ENCODE peak calls at places on chromosomes 16 and 17, in seven cellular contexts. F is lung, Z is heart right ventricle, G is fibroblast of the aortic adventitia, H is adrenal gland, N is choroid plexus epithelial cell, L is A549. U is an unnamed sample.

GRCh38 chr17:79272666-79273219 is 198.1 kb downstream of the ENGASE start:
- DNase-seq in N (peak), L (peak), H (no peak), F (no peak), G (no peak), Z (no peak), U (peak)

GRCh38 chr17:74017461-74017860 is 186.0 kb upstream of the RPL38 start:
- DNase-seq in L (no peak), G (no peak), F (no peak), Z (no peak), H (no peak), N (no peak), U (no peak)

GRCh38 chr16:66728117-66728787 is 23.2 kb downstream of the DYNC1LI2 start:
- DNase-seq in F (peak), N (peak), H (peak), G (peak), L (peak), Z (peak), U (peak)

GRCh38 chr17:62741290-62741689 is 66.8 kb downstream of the MARCHF10 start:
- DNase-seq in L (no peak), F (no peak), Z (no peak), G (no peak), N (no peak), H (no peak), U (no peak)

GRCh38 chr16:24357511-24357910 is 101.4 kb downstream of the CACNG3 start:
- DNase-seq in Z (no peak), G (no peak), L (no peak), N (no peak), H (no peak), F (no peak), U (no peak)

GRCh38 chr17:55772086-55772485 is 21.2 kb downstream of the PCTP start:
- DNase-seq in Z (no peak), N (no peak), L (no peak), H (no peak), G (no peak), F (no peak), U (no peak)

GRCh38 chr17:50219345-50219744 is 17.9 kb upstream of the COL1A1 start:
- DNase-seq in G (peak), F (no peak), Z (no peak), H (no peak), L (peak), N (peak), U (peak)

GRCh38 chr17:72702136-72702735 is 390.3 kb downstream of the SLC39A11 start:
- DNase-seq in L (peak), Z (no peak), H (no peak), F (no peak), N (no peak), G (peak), U (peak)

GRCh38 chr17:40427002-40427491 is 9.4 kb upstream of the TOP2A start:
- DNase-seq in F (no peak), G (no peak), H (no peak), L (no peak), Z (no peak), N (no peak), U (no peak)

GRCh38 chr16:87352818-87353217 is 30.8 kb downstream of the FBXO31 start:
- DNase-seq in G (no peak), Z (no peak), H (no peak), L (no peak), F (no peak), N (no peak), U (no peak)

GRCh38 chr17:59753522-59754467 is 46.3 kb downstream of the VMP1 start:
- DNase-seq in N (peak), F (no peak), Z (peak), L (peak), G (peak), H (no peak), U (peak)

GRCh38 chr16:8764486-8765250 is 32.8 kb downstream of the TMEM186 start:
- DNase-seq in F (no peak), L (no peak), G (no peak), N (no peak), Z (no peak), H (no peak), U (no peak)

GRCh38 chr16:50778284-50779163 is 36.6 kb downstream of the CYLD start:
- DNase-seq in G (no peak), H (no peak), F (no peak), Z (no peak), N (no peak), L (no peak), U (no peak)

GRCh38 chr17:48721009-48721402 is 1.3 kb downstream of the PRAC1 start:
- DNase-seq in Z (no peak), F (no peak), L (no peak), G (no peak), H (no peak), N (no peak), U (no peak)

GRCh38 chr17:2786176-2786881 is 9.9 kb upstream of the RAP1GAP2 start:
- DNase-seq in G (peak), L (peak), N (peak), Z (peak), F (peak), H (peak), U (peak)

GRCh38 chr17:40023590-40024292 is 8.5 kb downstream of the CSF3 start:
- DNase-seq in F (peak), Z (peak), H (no peak), G (peak), N (no peak), L (no peak), U (no peak)

GRCh38 chr17:68204736-68205135 is 43.1 kb upstream of the AMZ2 start:
- DNase-seq in L (peak), N (no peak), F (peak), G (no peak), Z (no peak), H (no peak), U (no peak)

GRCh38 chr17:57861000-57861736 is 11.3 kb upstream of the MRPS23 start:
- DNase-seq in L (peak), H (peak), G (peak), Z (peak), N (peak), F (peak), U (peak)

GRCh38 chr16:86961133-86961720 is 356.0 kb downstream of the C16orf95 start:
- DNase-seq in N (peak), F (no peak), L (no peak), G (peak), Z (no peak), H (no peak), U (peak)

GRCh38 chr16:48383204-48383876 is 1.9 kb downstream of the SIAH1 start:
- DNase-seq in H (no peak), G (peak), F (no peak), L (no peak), Z (no peak), N (peak), U (peak)

GRCh38 chr17:72494576-72494975 is 373.8 kb downstream of the SOX9 start:
- DNase-seq in N (no peak), Z (no peak), G (no peak), H (no peak), L (no peak), F (no peak), U (no peak)

GRCh38 chr16:84266451-84266850 is 26.6 kb upstream of the KCNG4 start:
- DNase-seq in F (peak), N (peak), L (peak), H (peak), Z (peak), G (peak), U (peak)

GRCh38 chr16:80974649-80975376 is 31.9 kb downstream of the CMC2 start:
- DNase-seq in N (peak), Z (no peak), G (peak), H (no peak), L (no peak), F (no peak), U (no peak)

GRCh38 chr16:31785126-31785525 is 88.5 kb upstream of the ZNF267 start:
- DNase-seq in F (no peak), N (no peak), G (no peak), L (no peak), Z (no peak), H (no peak), U (no peak)

GRCh38 chr16:73563709-73564108 is 515.8 kb upstream of the ZFHX3 start:
- DNase-seq in Z (no peak), G (no peak), F (no peak), H (no peak), N (no peak), L (no peak), U (no peak)

GRCh38 chr16:73565925-73566324 is 518.0 kb upstream of the ZFHX3 start:
- DNase-seq in Z (no peak), F (no peak), L (no peak), G (no peak), H (no peak), N (no peak), U (no peak)

GRCh38 chr16:73569266-73569665 is 521.3 kb upstream of the ZFHX3 start:
- DNase-seq in G (no peak), N (no peak), L (no peak), Z (no peak), F (no peak), H (no peak), U (no peak)

GRCh38 chr16:73568769-73569168 is 520.8 kb upstream of the ZFHX3 start:
- DNase-seq in G (no peak), N (no peak), Z (no peak), H (no peak), L (no peak), F (no peak), U (no peak)

DNA sequence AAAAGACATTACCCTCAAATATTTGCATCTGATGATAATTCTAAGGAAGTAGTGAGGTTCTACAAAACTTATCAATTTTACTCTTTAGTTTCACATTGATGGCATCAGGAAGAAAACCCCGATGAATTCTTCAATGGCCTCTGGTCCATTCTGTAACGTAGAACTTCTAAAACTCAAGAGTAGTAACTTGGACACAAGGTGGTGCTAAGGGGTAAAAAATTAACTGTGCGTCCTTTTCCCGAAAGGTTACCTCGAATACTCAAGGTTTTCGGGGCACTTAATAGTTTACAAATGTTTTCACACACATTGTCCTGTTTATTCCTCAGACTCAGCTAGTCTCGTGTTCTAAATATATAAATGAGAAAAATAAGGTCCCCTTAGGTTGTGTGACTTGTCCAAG is 517.3 kb upstream of the ZFHX3 start:
- DNase-seq in L (no peak), Z (no peak), F (no peak), G (no peak), N (peak), H (no peak), U (no peak)
- H3K4me3 ChIP-seq in L (no peak), Z (no peak), F (no peak), G (no peak), N (no peak), H (no peak), U (no peak)

DNA sequence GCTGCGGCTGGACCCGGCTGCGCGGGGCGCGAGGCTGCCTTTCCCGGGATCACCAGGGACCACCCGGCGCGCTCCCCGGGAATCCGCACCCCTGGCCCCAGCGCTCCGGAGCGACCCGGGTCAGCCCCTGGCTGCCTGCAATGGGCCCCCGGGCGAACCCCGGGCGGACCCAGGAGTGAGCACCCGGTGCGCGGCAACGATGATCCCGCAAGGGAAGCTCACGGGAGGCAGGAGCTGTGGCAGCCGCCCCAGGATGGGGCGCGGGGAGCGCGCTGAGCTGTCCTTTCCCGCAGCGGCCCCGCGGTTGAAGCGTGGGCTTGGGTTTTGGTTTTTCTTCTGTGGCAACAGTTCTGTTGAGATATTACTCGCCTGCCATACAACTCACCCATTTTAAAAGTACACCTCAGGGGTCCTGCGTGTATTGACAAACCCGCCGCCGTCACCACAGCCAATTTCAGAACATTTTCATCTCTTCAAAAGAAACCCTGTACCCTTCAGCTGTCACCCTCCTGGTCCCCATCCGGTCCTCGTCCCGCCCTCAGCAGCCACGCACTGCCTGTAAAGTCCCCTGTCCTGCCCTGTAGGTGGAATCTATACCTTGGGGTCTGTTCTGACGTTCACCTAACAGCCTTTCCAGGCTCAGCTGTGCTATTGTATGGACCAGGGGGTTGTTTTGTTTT is 12.8 kb downstream of the CHMP6 start:
- DNase-seq in N (no peak), G (no peak), Z (no peak), F (no peak), H (no peak), L (no peak), U (no peak)
- H3K4me3 ChIP-seq in N (peak), G (peak), Z (peak), F (no peak), H (no peak), L (peak), U (no peak)

GRCh38 chr16:58028541-58029070 is 3.1 kb downstream of the MMP15 start:
- DNase-seq in G (no peak), L (no peak), F (no peak), N (no peak), Z (no peak), H (peak), U (no peak)
- H3K4me3 ChIP-seq in G (no peak), L (no peak), F (no peak), N (no peak), Z (peak), H (no peak), U (no peak)

GRCh38 chr17:61456688-61457225 is 4.5 kb downstream of the TBX4 start:
- DNase-seq in G (no peak), Z (no peak), N (no peak), F (no peak), L (no peak), H (no peak), U (no peak)

GRCh38 chr17:61458000-61458399 is 5.8 kb downstream of the TBX4 start:
- DNase-seq in Z (no peak), L (no peak), F (no peak), G (no peak), H (no peak), N (no peak), U (no peak)

GRCh38 chr17:61455754-61456681 is 3.8 kb downstream of the TBX4 start:
- DNase-seq in F (no peak), L (no peak), H (no peak), G (no peak), N (no peak), Z (no peak), U (no peak)

GRCh38 chr17:61458491-61459433 is 6.5 kb downstream of the TBX4 start:
- DNase-seq in F (no peak), N (no peak), H (no peak), L (no peak), G (no peak), Z (no peak), U (no peak)

GRCh38 chr17:61457226-61457983 is 5.2 kb downstream of the TBX4 start:
- DNase-seq in N (no peak), Z (no peak), G (no peak), L (no peak), H (no peak), F (no peak), U (no peak)
- H3K4me3 ChIP-seq in N (no peak), Z (no peak), G (no peak), L (no peak), H (no peak), F (peak), U (no peak)

DNA sequence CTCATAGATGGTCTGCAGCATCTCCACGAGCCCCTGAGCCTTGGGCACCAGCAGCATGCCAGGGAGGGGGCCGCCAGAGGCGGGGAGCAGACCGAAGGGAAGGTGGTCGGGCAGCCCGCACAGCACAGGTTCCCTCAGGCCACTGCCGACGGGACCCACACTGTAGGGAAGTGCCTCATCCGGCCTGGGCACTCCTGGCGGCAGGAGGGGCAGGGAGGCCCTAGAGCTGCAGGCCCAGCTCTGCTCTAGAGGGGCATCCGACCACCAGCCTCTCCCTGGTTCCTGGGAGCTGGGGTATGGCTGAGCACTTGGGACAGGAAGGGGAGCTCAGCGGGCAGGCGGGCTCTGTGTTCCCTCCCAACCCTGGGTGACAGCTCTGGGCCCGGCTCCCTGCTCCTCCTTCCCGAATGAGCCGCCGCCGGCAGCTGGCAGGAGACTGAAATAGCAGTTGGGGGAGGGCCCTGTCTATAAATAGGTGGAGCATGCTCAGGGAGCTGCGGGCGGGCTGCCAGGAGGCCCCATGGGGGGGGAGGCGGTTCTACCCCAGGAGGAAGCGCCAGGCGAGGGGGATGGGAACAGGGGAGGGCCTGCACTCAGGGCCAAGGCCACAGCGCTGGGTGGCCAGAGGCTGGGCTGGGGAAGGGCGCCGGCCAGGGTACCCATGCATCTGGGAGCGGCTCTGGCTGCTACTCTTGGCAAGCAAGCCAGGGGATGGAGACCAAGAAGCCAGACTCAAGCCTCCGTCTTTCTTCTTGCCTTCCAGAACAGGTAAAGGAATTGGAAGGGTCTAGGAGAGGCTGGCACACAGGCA is 12.4 kb downstream of the HDAC5 start:
- DNase-seq in N (peak), Z (peak), G (peak), F (peak), L (peak), H (peak), U (peak)
- H3K4me3 ChIP-seq in N (peak), Z (peak), G (peak), F (peak), L (peak), H (no peak), U (peak)

DNA sequence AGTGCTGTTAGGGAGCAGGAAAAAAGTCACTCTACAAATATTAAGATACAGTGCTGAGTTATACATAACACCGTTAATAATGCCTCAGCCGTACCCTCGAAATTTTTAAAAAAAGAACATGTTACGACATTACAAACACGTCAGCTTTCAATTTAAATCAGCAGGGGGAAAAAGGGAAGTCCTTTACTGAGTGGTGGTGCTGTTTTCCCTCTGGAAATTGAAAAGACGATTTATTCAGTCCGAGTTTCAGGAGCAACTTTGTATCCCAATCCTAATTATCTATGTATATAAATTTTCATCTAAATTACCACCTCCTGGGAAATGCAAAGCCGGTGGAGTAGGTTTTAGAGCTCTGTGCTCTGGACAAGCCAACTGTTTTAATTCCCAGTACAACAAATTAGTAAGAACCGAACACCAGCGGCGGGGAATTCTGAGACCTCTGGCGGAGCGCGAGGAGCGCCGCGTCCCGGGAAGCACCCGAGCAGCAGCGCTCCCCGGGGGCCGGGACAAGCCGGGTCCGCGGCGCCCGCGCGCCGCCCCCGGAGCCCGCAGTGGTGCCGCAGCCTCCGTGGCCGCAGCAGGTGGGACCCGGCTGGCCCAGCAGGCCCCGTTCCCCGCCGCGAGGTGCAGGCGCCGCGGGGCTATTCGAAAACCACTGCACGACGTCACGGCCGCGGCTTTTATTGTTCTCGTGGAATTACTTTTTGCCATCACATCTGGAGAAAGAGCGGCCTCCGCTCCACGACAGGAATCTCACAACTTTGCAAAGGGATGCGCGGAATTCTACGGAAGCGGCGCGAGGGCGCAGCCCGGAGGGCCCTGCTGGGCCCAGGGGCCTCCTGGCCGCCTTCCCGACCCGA is 1.0 kb downstream of the NETO2 start:
- DNase-seq in F (no peak), H (peak), G (peak), N (peak), L (peak), Z (peak), U (peak)
- H3K4me3 ChIP-seq in F (peak), H (no peak), G (peak), N (peak), L (peak), Z (peak), U (peak)

GRCh38 chr17:45405250-45406086 is 27.2 kb downstream of the ARHGAP27 start:
- DNase-seq in N (peak), F (no peak), H (no peak), Z (no peak), G (no peak), L (no peak), U (no peak)

GRCh38 chr17:45402916-45403315 is 29.8 kb downstream of the ARHGAP27 start:
- DNase-seq in L (no peak), Z (no peak), F (no peak), H (no peak), N (no peak), G (no peak), U (no peak)

GRCh38 chr17:45403906-45404490 is 28.7 kb downstream of the ARHGAP27 start:
- DNase-seq in Z (no peak), H (no peak), N (no peak), F (no peak), G (no peak), L (no peak), U (no peak)

GRCh38 chr17:45406107-45406506 is 26.6 kb downstream of the ARHGAP27 start:
- DNase-seq in L (no peak), Z (no peak), H (no peak), N (no peak), F (no peak), G (no peak), U (no peak)

GRCh38 chr17:45404870-45405249 is 27.8 kb downstream of the ARHGAP27 start:
- DNase-seq in Z (no peak), F (no peak), H (no peak), N (no peak), L (no peak), G (no peak), U (no peak)
- H3K4me3 ChIP-seq in Z (no peak), F (no peak), H (no peak), N (no peak), L (no peak), G (no peak), U (no peak)

U was measured in AG10803.